ENCODE peak calls at places on chromosomes 7 and 10, in seven cellular contexts. T is heart left ventricle; M is activated T-helper 9 cell treated with anti-CD3 and anti-CD28 coated beads, Interleukin-2, amount 50 U/mL, for 16 hours; X is HEK293T; L is putamen; R is astrocyte of the spinal cord; Q is EH. V is an unnamed sample.

GRCh38 chr7:608954-609711 is 89.5 kb upstream of the PDGFA start:
- DNase-seq in L (no peak), X (no peak), M (no peak), Q (no peak), R (peak), T (no peak), V (no peak)

GRCh38 chr10:71031601-71032000 is 143.2 kb upstream of the PCBD1 start:
- DNase-seq in Q (no peak), R (no peak), X (no peak), M (no peak), L (no peak), T (no peak), V (no peak)

GRCh38 chr7:16839646-16840045 is 34.8 kb upstream of the AGR2 start:
- DNase-seq in R (peak), Q (peak), M (no peak), X (no peak), T (no peak), L (no peak), V (no peak)

GRCh38 chr7:26153823-26154783 is 2.1 kb downstream of the NFE2L3 start:
- DNase-seq in L (no peak), T (peak), M (peak), R (peak), Q (peak), X (no peak), V (no peak)

GRCh38 chr7:112649560-112649959 is 140.6 kb downstream of the TMEM168 start:
- DNase-seq in M (no peak), R (no peak), Q (peak), L (no peak), T (no peak), X (no peak), V (no peak)

GRCh38 chr7:98394377-98394836 is 6.5 kb downstream of the BAIAP2L1 start:
- DNase-seq in Q (peak), X (no peak), M (no peak), T (no peak), R (peak), L (no peak), V (no peak)

GRCh38 chr7:106504620-106505019 is 156.3 kb downstream of the CCDC71L start:
- DNase-seq in R (peak), X (no peak), T (no peak), Q (peak), L (no peak), M (no peak), V (no peak)

GRCh38 chr10:24947304-24948097 is 4.9 kb downstream of the PRTFDC1 start:
- DNase-seq in R (peak), L (peak), X (no peak), Q (peak), M (no peak), T (no peak), V (peak)

GRCh38 chr10:79487296-79488194 is 24.8 kb upstream of the EIF5AL1 start:
- DNase-seq in R (peak), X (peak), T (peak), M (no peak), Q (peak), L (no peak), V (no peak)